ENCODE peak calls at places on chromosomes 3 and 15, in ten cellular contexts. One of them, this sample, is unnamed.

GRCh38 chr3:9497821-9498565 is 55.6 kb downstream of the LHFPL4 start:
- DNase-seq in tibial artery: no peak
- DNase-seq in pancreas: no peak
- DNase-seq in Calu3: peak
- DNase-seq in mesothelial cell of epicardium: no peak
- DNase-seq in glutamatergic neuron: no peak
- DNase-seq in ovary: no peak
- DNase-seq in neural progenitor cell: no peak
- DNase-seq in right atrium auricular region: no peak
- DNase-seq in WTC11: no peak
- DNase-seq in this sample: no peak

GRCh38 chr15:35880896-35881295 is 334.9 kb upstream of the DPH6 start:
- DNase-seq in glutamatergic neuron: no peak
- DNase-seq in WTC11: no peak
- DNase-seq in tibial artery: no peak
- DNase-seq in mesothelial cell of epicardium: no peak
- DNase-seq in ovary: no peak
- DNase-seq in pancreas: no peak
- DNase-seq in right atrium auricular region: no peak
- DNase-seq in neural progenitor cell: no peak
- DNase-seq in Calu3: no peak
- DNase-seq in this sample: no peak

GRCh38 chr15:100092034-100092433 is 249.7 kb downstream of the ADAMTS17 start:
- DNase-seq in WTC11: no peak
- DNase-seq in neural progenitor cell: no peak
- DNase-seq in Calu3: no peak
- DNase-seq in right atrium auricular region: no peak
- DNase-seq in ovary: no peak
- DNase-seq in tibial artery: no peak
- DNase-seq in pancreas: no peak
- DNase-seq in glutamatergic neuron: no peak
- DNase-seq in mesothelial cell of epicardium: no peak
- DNase-seq in this sample: no peak

GRCh38 chr15:50873935-50874353 is 34.5 kb upstream of the AP4E1 start:
- DNase-seq in neural progenitor cell: no peak
- DNase-seq in ovary: no peak
- DNase-seq in pancreas: no peak
- DNase-seq in mesothelial cell of epicardium: no peak
- DNase-seq in tibial artery: no peak
- DNase-seq in WTC11: no peak
- DNase-seq in right atrium auricular region: no peak
- DNase-seq in glutamatergic neuron: no peak
- DNase-seq in Calu3: peak
- DNase-seq in this sample: no peak

GRCh38 chr3:193761969-193762368 is 169.0 kb downstream of the OPA1 start:
- DNase-seq in neural progenitor cell: no peak
- DNase-seq in right atrium auricular region: no peak
- DNase-seq in WTC11: no peak
- DNase-seq in Calu3: no peak
- DNase-seq in mesothelial cell of epicardium: no peak
- DNase-seq in tibial artery: no peak
- DNase-seq in glutamatergic neuron: no peak
- DNase-seq in pancreas: no peak
- DNase-seq in ovary: no peak
- DNase-seq in this sample: no peak

GRCh38 chr3:171896341-171896740 is 53.2 kb downstream of the TMEM212 start:
- DNase-seq in neural progenitor cell: no peak
- DNase-seq in WTC11: no peak
- DNase-seq in pancreas: no peak
- DNase-seq in mesothelial cell of epicardium: no peak
- DNase-seq in glutamatergic neuron: no peak
- DNase-seq in Calu3: no peak
- DNase-seq in ovary: no peak
- DNase-seq in right atrium auricular region: no peak
- DNase-seq in tibial artery: no peak
- DNase-seq in this sample: no peak

GRCh38 chr15:92407343-92407742 is 13.7 kb downstream of the ST8SIA2 start:
- DNase-seq in right atrium auricular region: no peak
- DNase-seq in glutamatergic neuron: no peak
- DNase-seq in ovary: no peak
- DNase-seq in tibial artery: no peak
- DNase-seq in pancreas: no peak
- DNase-seq in WTC11: no peak
- DNase-seq in neural progenitor cell: no peak
- DNase-seq in mesothelial cell of epicardium: no peak
- DNase-seq in Calu3: no peak
- DNase-seq in this sample: no peak

GRCh38 chr3:134333522-134334181 is 40.6 kb downstream of the AMOTL2 start:
- DNase-seq in pancreas: no peak
- DNase-seq in right atrium auricular region: no peak
- DNase-seq in neural progenitor cell: peak
- DNase-seq in glutamatergic neuron: no peak
- DNase-seq in Calu3: no peak
- DNase-seq in tibial artery: peak
- DNase-seq in mesothelial cell of epicardium: no peak
- DNase-seq in WTC11: no peak
- DNase-seq in ovary: no peak
- DNase-seq in this sample: no peak

GRCh38 chr3:156802827-156803606 is 23.1 kb upstream of the LEKR1 start:
- DNase-seq in mesothelial cell of epicardium: no peak
- DNase-seq in tibial artery: no peak
- DNase-seq in pancreas: no peak
- DNase-seq in glutamatergic neuron: no peak
- DNase-seq in right atrium auricular region: no peak
- DNase-seq in neural progenitor cell: no peak
- DNase-seq in WTC11: no peak
- DNase-seq in ovary: no peak
- DNase-seq in Calu3: no peak
- DNase-seq in this sample: no peak

GRCh38 chr3:11847607-11848006 is 922 bp upstream of the TAMM41 start:
- DNase-seq in WTC11: no peak
- DNase-seq in tibial artery: no peak
- DNase-seq in neural progenitor cell: no peak
- DNase-seq in ovary: no peak
- DNase-seq in Calu3: peak
- DNase-seq in mesothelial cell of epicardium: no peak
- DNase-seq in pancreas: no peak
- DNase-seq in glutamatergic neuron: no peak
- DNase-seq in right atrium auricular region: no peak
- DNase-seq in this sample: no peak

GRCh38 chr3:11847035-11847394 is 330 bp upstream of the TAMM41 start:
- DNase-seq in ovary: no peak
- DNase-seq in neural progenitor cell: no peak
- DNase-seq in right atrium auricular region: no peak
- DNase-seq in Calu3: no peak
- DNase-seq in pancreas: no peak
- DNase-seq in mesothelial cell of epicardium: no peak
- DNase-seq in glutamatergic neuron: no peak
- DNase-seq in tibial artery: no peak
- DNase-seq in WTC11: no peak
- DNase-seq in this sample: no peak

GRCh38 chr3:11846281-11847034 is at the start of gene TAMM41:
- DNase-seq in tibial artery: peak
- DNase-seq in mesothelial cell of epicardium: peak
- DNase-seq in ovary: peak
- DNase-seq in neural progenitor cell: peak
- DNase-seq in glutamatergic neuron: peak
- DNase-seq in pancreas: peak
- DNase-seq in Calu3: peak
- DNase-seq in WTC11: peak
- DNase-seq in right atrium auricular region: peak
- DNase-seq in this sample: peak

GRCh38 chr3:11853450-11853849 is 6.8 kb upstream of the TAMM41 start:
- DNase-seq in mesothelial cell of epicardium: no peak
- DNase-seq in tibial artery: no peak
- DNase-seq in glutamatergic neuron: no peak
- DNase-seq in WTC11: no peak
- DNase-seq in ovary: no peak
- DNase-seq in Calu3: no peak
- DNase-seq in neural progenitor cell: no peak
- DNase-seq in pancreas: no peak
- DNase-seq in right atrium auricular region: no peak
- DNase-seq in this sample: no peak

GRCh38 chr3:11850003-11850402 is 3.3 kb upstream of the TAMM41 start:
- DNase-seq in tibial artery: no peak
- DNase-seq in right atrium auricular region: no peak
- DNase-seq in Calu3: no peak
- DNase-seq in WTC11: no peak
- DNase-seq in ovary: no peak
- DNase-seq in mesothelial cell of epicardium: no peak
- DNase-seq in glutamatergic neuron: no peak
- DNase-seq in neural progenitor cell: no peak
- DNase-seq in pancreas: no peak
- DNase-seq in this sample: no peak
- TF ChIP-seq CTCF in tibial artery: no peak
- TF ChIP-seq CTCF in right atrium auricular region: no peak
- TF ChIP-seq CTCF in Calu3: no peak
- TF ChIP-seq CTCF in WTC11: no peak
- TF ChIP-seq CTCF in ovary: no peak
- TF ChIP-seq CTCF in mesothelial cell of epicardium: no peak
- TF ChIP-seq CTCF in glutamatergic neuron: no peak
- TF ChIP-seq CTCF in neural progenitor cell: peak
- TF ChIP-seq CTCF in pancreas: no peak
- TF ChIP-seq CTCF in this sample: no peak

GRCh38 chr3:48068886-48069285 is 52.7 kb upstream of the MAP4 start:
- DNase-seq in WTC11: no peak
- DNase-seq in neural progenitor cell: no peak
- DNase-seq in mesothelial cell of epicardium: no peak
- DNase-seq in right atrium auricular region: no peak
- DNase-seq in Calu3: no peak
- DNase-seq in ovary: no peak
- DNase-seq in glutamatergic neuron: no peak
- DNase-seq in pancreas: no peak
- DNase-seq in tibial artery: no peak
- DNase-seq in this sample: no peak
- TF ChIP-seq CTCF in WTC11: no peak
- TF ChIP-seq CTCF in neural progenitor cell: no peak
- TF ChIP-seq CTCF in mesothelial cell of epicardium: no peak
- TF ChIP-seq CTCF in right atrium auricular region: no peak
- TF ChIP-seq CTCF in Calu3: no peak
- TF ChIP-seq CTCF in ovary: no peak
- TF ChIP-seq CTCF in glutamatergic neuron: no peak
- TF ChIP-seq CTCF in pancreas: no peak
- TF ChIP-seq CTCF in tibial artery: no peak
- TF ChIP-seq CTCF in this sample: no peak

GRCh38 chr15:78811825-78812183 is 540 bp upstream of the ADAMTS7 start:
- DNase-seq in glutamatergic neuron: no peak
- DNase-seq in mesothelial cell of epicardium: peak
- DNase-seq in ovary: no peak
- DNase-seq in Calu3: no peak
- DNase-seq in tibial artery: no peak
- DNase-seq in neural progenitor cell: no peak
- DNase-seq in right atrium auricular region: no peak
- DNase-seq in WTC11: no peak
- DNase-seq in pancreas: peak
- DNase-seq in this sample: no peak
- TF ChIP-seq CTCF in glutamatergic neuron: no peak
- TF ChIP-seq CTCF in mesothelial cell of epicardium: no peak
- TF ChIP-seq CTCF in ovary: no peak
- TF ChIP-seq CTCF in Calu3: peak
- TF ChIP-seq CTCF in tibial artery: no peak
- TF ChIP-seq CTCF in neural progenitor cell: peak
- TF ChIP-seq CTCF in right atrium auricular region: peak
- TF ChIP-seq CTCF in WTC11: no peak
- TF ChIP-seq CTCF in pancreas: no peak
- TF ChIP-seq CTCF in this sample: no peak

DNA sequence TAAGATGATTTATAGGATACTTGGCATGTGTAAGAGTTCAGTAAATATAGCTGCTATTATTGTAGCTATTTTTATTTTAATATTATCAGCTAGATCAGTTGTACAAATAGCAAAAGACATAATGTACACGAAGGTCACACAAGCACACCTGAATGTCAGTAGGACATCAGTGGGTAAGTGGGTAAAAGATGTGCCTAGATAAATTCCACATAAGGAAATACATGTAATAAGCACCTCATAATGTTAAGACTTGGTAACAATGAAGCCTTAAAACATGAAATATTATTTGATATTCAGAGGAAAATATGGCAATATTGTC is 41.5 kb downstream of the ABHD2 start:
- DNase-seq in mesothelial cell of epicardium: no peak
- DNase-seq in neural progenitor cell: no peak
- DNase-seq in Calu3: no peak
- DNase-seq in tibial artery: no peak
- DNase-seq in ovary: no peak
- DNase-seq in right atrium auricular region: no peak
- DNase-seq in glutamatergic neuron: no peak
- DNase-seq in pancreas: no peak
- DNase-seq in WTC11: no peak
- DNase-seq in this sample: no peak
- TF ChIP-seq CTCF in mesothelial cell of epicardium: no peak
- TF ChIP-seq CTCF in neural progenitor cell: no peak
- TF ChIP-seq CTCF in Calu3: no peak
- TF ChIP-seq CTCF in tibial artery: no peak
- TF ChIP-seq CTCF in ovary: no peak
- TF ChIP-seq CTCF in right atrium auricular region: no peak
- TF ChIP-seq CTCF in glutamatergic neuron: no peak
- TF ChIP-seq CTCF in pancreas: no peak
- TF ChIP-seq CTCF in WTC11: no peak
- TF ChIP-seq CTCF in this sample: no peak

GRCh38 chr3:40268708-40269524 is 40.6 kb upstream of the EIF1B start:
- DNase-seq in tibial artery: no peak
- DNase-seq in glutamatergic neuron: no peak
- DNase-seq in right atrium auricular region: no peak
- DNase-seq in neural progenitor cell: no peak
- DNase-seq in mesothelial cell of epicardium: no peak
- DNase-seq in Calu3: no peak
- DNase-seq in ovary: no peak
- DNase-seq in WTC11: no peak
- DNase-seq in pancreas: no peak
- DNase-seq in this sample: no peak
- TF ChIP-seq CTCF in tibial artery: no peak
- TF ChIP-seq CTCF in glutamatergic neuron: no peak
- TF ChIP-seq CTCF in right atrium auricular region: no peak
- TF ChIP-seq CTCF in neural progenitor cell: no peak
- TF ChIP-seq CTCF in mesothelial cell of epicardium: no peak
- TF ChIP-seq CTCF in Calu3: no peak
- TF ChIP-seq CTCF in ovary: no peak
- TF ChIP-seq CTCF in WTC11: no peak
- TF ChIP-seq CTCF in pancreas: no peak
- TF ChIP-seq CTCF in this sample: no peak

This sample was measured in GM10248.